ENCODE peak calls at places on chromosomes 13 and 19, in six cellular contexts. Y, P, I, L, U and O are unnamed samples.

GRCh38 chr13:40292108-40292507 is 374.3 kb downstream of the FOXO1 start:
- DNase-seq in Y (no peak), P (no peak), I (no peak), L (no peak), U (no peak), O (no peak)

GRCh38 chr19:14768001-14768400 is 10.4 kb downstream of the ADGRE2 start:
- DNase-seq in Y (no peak), P (no peak), I (no peak), L (no peak), U (no peak), O (no peak)

GRCh38 chr13:68850160-68850559 is 1257.5 kb upstream of the ATXN8OS start:
- DNase-seq in Y (no peak), P (no peak), I (no peak), L (no peak), U (no peak), O (no peak)

GRCh38 chr19:41219924-41220567 is 1.0 kb downstream of the AXL start:
- DNase-seq in Y (no peak), P (peak; percentile 68), I (peak; percentile 58), L (no peak), U (no peak), O (peak; percentile 25)

GRCh38 chr13:100203696-100204367 is 114.9 kb downstream of the PCCA start:
- DNase-seq in Y (no peak), P (no peak), I (no peak), L (no peak), U (no peak), O (no peak)

GRCh38 chr19:55173717-55174409 is 6.2 kb downstream of the SYT5 start:
- DNase-seq in Y (no peak), P (peak; percentile 90), I (no peak), L (peak; percentile 99), U (peak; percentile 74), O (peak; percentile 61)

GRCh38 chr13:40496035-40496810 is 170.2 kb downstream of the FOXO1 start:
- DNase-seq in Y (no peak), P (no peak), I (no peak), L (no peak), U (no peak), O (no peak)

GRCh38 chr19:10566658-10567410 is 1.0 kb upstream of the KRI1 start:
- DNase-seq in Y (no peak), P (no peak), I (peak; percentile 58), L (no peak), U (no peak), O (peak; percentile 41)

GRCh38 chr13:97108535-97108910 is 113.6 kb upstream of the MBNL2 start:
- DNase-seq in Y (no peak), P (no peak), I (peak; percentile 69), L (no peak), U (no peak), O (no peak)

GRCh38 chr13:52835071-52835793 is 13.2 kb downstream of the PCDH8 start:
- DNase-seq in Y (no peak), P (no peak), I (no peak), L (no peak), U (peak; percentile 54), O (no peak)

GRCh38 chr13:98783856-98784478 is 31.5 kb upstream of the SLC15A1 start:
- DNase-seq in Y (no peak), P (no peak), I (no peak), L (no peak), U (no peak), O (no peak)

GRCh38 chr13:106096661-106097092 is 438.8 kb downstream of the EFNB2 start:
- DNase-seq in Y (no peak), P (no peak), I (no peak), L (no peak), U (no peak), O (no peak)

GRCh38 chr19:29546583-29547190 is 20.9 kb downstream of the VSTM2B start:
- DNase-seq in Y (no peak), P (no peak), I (no peak), L (no peak), U (peak; percentile 38), O (no peak)

GRCh38 chr19:33459691-33460090 is 61.9 kb downstream of the PEPD start:
- DNase-seq in Y (no peak), P (no peak), I (no peak), L (no peak), U (no peak), O (no peak)

GRCh38 chr19:58492265-58492664 is 16.1 kb downstream of the ZNF446 start:
- DNase-seq in Y (no peak), P (no peak), I (no peak), L (no peak), U (no peak), O (no peak)

DNA sequence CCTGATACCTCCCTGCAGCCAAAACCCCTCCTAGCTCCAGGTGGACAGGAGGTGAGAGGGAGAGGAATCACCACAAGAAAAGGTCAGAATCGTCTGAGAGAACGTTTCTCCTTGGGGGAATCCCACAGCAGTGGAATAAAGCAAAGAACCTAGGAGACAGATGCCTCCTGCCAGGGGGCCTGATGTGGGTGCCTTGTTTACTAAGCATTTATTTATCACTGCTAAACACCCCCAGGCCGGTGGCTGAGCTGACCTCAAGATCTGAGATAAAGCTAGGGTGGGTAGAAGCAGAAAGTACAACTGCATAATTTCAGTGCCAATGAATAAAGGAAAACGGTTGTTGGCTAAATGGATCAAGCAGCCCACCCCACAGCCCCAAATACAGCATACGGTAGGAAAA is 33.9 kb upstream of the ATP11A start:
- DNase-seq in Y (no peak), P (no peak), I (no peak), L (no peak), U (no peak), O (no peak)
- TF ChIP-seq EP300 in Y (no peak), P (no peak), I (no peak), L (no peak), U (no peak), O (no peak)

GRCh38 chr19:43668406-43669158 is 1.4 kb downstream of the PLAUR start:
- DNase-seq in Y (peak; percentile 99), P (peak; percentile 97), I (peak; percentile 100), L (peak; percentile 99), U (peak; percentile 97), O (peak; percentile 100)
- TF ChIP-seq EP300 in Y (peak; percentile 53), P (no peak), I (peak; percentile 29), L (no peak), U (peak; percentile 45), O (no peak)

GRCh38 chr13:48230541-48230940 is 2.5 kb upstream of the ITM2B start:
- DNase-seq in Y (no peak), P (no peak), I (no peak), L (no peak), U (no peak), O (no peak)
- TF ChIP-seq EP300 in Y (no peak), P (no peak), I (no peak), L (no peak), U (no peak), O (no peak)

GRCh38 chr19:51107406-51108065 is 673 bp downstream of the CTU1 start:
- DNase-seq in Y (peak; percentile 8), P (no peak), I (no peak), L (no peak), U (no peak), O (no peak)

GRCh38 chr19:51111606-51112005 is 3.4 kb upstream of the CTU1 start:
- DNase-seq in Y (no peak), P (no peak), I (no peak), L (no peak), U (no peak), O (no peak)

GRCh38 chr19:51108805-51109146 is 567 bp upstream of the CTU1 start:
- DNase-seq in Y (no peak), P (no peak), I (no peak), L (no peak), U (no peak), O (no peak)

GRCh38 chr19:51110666-51110971 is 2.4 kb upstream of the CTU1 start:
- DNase-seq in Y (no peak), P (no peak), I (no peak), L (no peak), U (no peak), O (no peak)

GRCh38 chr19:51108066-51108804 is at the start of gene CTU1:
- DNase-seq in Y (peak; percentile 97), P (peak; percentile 96), I (peak; percentile 97), L (peak; percentile 94), U (peak; percentile 94), O (peak; percentile 99)
- TF ChIP-seq EP300 in Y (peak; percentile 97), P (no peak), I (no peak), L (no peak), U (no peak), O (no peak)

DNA sequence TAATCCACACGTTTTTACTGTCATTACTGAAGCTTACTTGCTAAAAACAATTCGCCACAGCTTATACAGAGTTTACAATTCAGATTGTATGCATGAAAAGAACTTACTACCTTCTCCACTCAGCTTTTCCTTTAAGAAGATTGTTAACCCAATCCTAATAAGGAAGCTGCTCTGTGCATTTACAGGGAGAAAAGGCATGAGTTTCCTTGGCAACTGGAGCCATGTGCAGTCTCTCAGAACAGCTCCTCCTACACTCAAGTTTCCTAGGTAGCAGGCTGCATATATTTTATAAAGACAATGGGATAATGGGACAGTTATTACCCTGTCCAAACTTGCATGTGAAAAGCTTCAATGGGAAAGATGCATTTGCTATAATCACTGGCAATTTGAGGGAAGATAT is 125.5 kb upstream of the TRPC4 start:
- DNase-seq in Y (no peak), P (no peak), I (no peak), L (no peak), U (no peak), O (no peak)
- TF ChIP-seq EP300 in Y (no peak), P (no peak), I (no peak), L (no peak), U (no peak), O (no peak)

GRCh38 chr19:38717855-38718254 is 26.4 kb downstream of the CAPN12 start:
- DNase-seq in Y (no peak), P (no peak), I (no peak), L (no peak), U (no peak), O (no peak)

GRCh38 chr19:38717051-38717450 is 27.2 kb downstream of the CAPN12 start:
- DNase-seq in Y (no peak), P (no peak), I (no peak), L (no peak), U (no peak), O (no peak)

GRCh38 chr19:38720559-38721236 is 23.6 kb downstream of the CAPN12 start:
- DNase-seq in Y (no peak), P (no peak), I (no peak), L (no peak), U (no peak), O (no peak)

GRCh38 chr19:38719761-38720558 is 24.3 kb downstream of the CAPN12 start:
- DNase-seq in Y (no peak), P (no peak), I (no peak), L (no peak), U (no peak), O (no peak)

GRCh38 chr19:38718747-38719543 is 25.3 kb downstream of the CAPN12 start:
- DNase-seq in Y (no peak), P (peak; percentile 42), I (no peak), L (peak; percentile 67), U (peak; percentile 64), O (no peak)
- TF ChIP-seq EP300 in Y (no peak), P (no peak), I (no peak), L (no peak), U (no peak), O (no peak)